ENCODE peak calls at places on chromosome 2, in six cellular contexts. D is cardiac muscle cell, W is neural progenitor cell, R is AG09309, B is endothelial cell, V is Calu3. O is an unnamed sample.

GRCh38 chr2:216643986-216644662 is 10.9 kb downstream of the IGFBP2 start:
- DNase-seq in V (peak; percentile 14), W (peak; percentile 39), R (no peak), D (no peak), B (no peak), O (no peak)

GRCh38 chr2:95050385-95051300 is 25.1 kb downstream of the MAL start:
- DNase-seq in B (no peak), R (no peak), W (no peak), V (no peak), D (no peak), O (no peak)

GRCh38 chr2:113342650-113343049 is 63.9 kb upstream of the PAX8 start:
- DNase-seq in B (no peak), D (no peak), R (no peak), V (no peak), W (no peak), O (no peak)

GRCh38 chr2:45093181-45093580 is 83.9 kb upstream of the SIX2 start:
- DNase-seq in B (no peak), D (no peak), R (no peak), V (no peak), W (no peak), O (no peak)

GRCh38 chr2:177171418-177171865 is 41.2 kb upstream of the HNRNPA3 start:
- DNase-seq in B (no peak), W (no peak), V (peak; percentile 48), D (no peak), R (no peak), O (no peak)

GRCh38 chr2:143428700-143429099 is 299.5 kb downstream of the ARHGAP15 start:
- DNase-seq in W (no peak), D (no peak), V (no peak), B (no peak), R (no peak), O (no peak)

GRCh38 chr2:179059026-179059680 is 9.2 kb upstream of the CCDC141 start:
- DNase-seq in V (no peak), B (no peak), D (no peak), W (peak; percentile 31), R (no peak), O (no peak)

GRCh38 chr2:171718720-171719119 is 31.5 kb downstream of the DYNC1I2 start:
- DNase-seq in B (no peak), R (no peak), V (no peak), W (no peak), D (no peak), O (no peak)

GRCh38 chr2:25215948-25216679 is 47.7 kb upstream of the POMC start:
- DNase-seq in W (peak; percentile 86), V (peak; percentile 70), R (no peak), B (peak; percentile 63), D (peak; percentile 53), O (no peak)

GRCh38 chr2:5921081-5921642 is 229.0 kb downstream of the SOX11 start:
- DNase-seq in D (peak; percentile 72), B (no peak), W (no peak), R (no peak), V (no peak), O (no peak)

GRCh38 chr2:25885933-25886332 is 7.6 kb upstream of the ASXL2 start:
- DNase-seq in B (no peak), W (no peak), V (peak; percentile 40), R (peak; percentile 27), D (no peak), O (no peak)

GRCh38 chr2:95345415-95346235 is 48.5 kb downstream of the KCNIP3 start:
- DNase-seq in R (peak; percentile 52), B (peak; percentile 92), V (peak; percentile 93), W (peak; percentile 89), D (peak; percentile 88), O (peak; percentile 96)

GRCh38 chr2:239463541-239464165 is 62.8 kb upstream of the HDAC4 start:
- DNase-seq in R (no peak), B (no peak), V (no peak), D (no peak), W (no peak), O (no peak)

GRCh38 chr2:84273406-84273805 is 185.7 kb downstream of the SUCLG1 start:
- DNase-seq in D (no peak), B (no peak), W (no peak), R (no peak), V (no peak), O (no peak)

GRCh38 chr2:234243871-234244565 is 193.5 kb downstream of the SPP2 start:
- DNase-seq in W (no peak), B (no peak), V (no peak), D (no peak), R (no peak), O (no peak)

GRCh38 chr2:167212054-167212648 is 323.9 kb downstream of the XIRP2 start:
- DNase-seq in D (peak; percentile 66), V (peak; percentile 71), W (peak; percentile 72), B (peak; percentile 56), R (no peak), O (no peak)

GRCh38 chr2:218856896-218857243 is 2.7 kb upstream of the WNT6 start:
- DNase-seq in D (no peak), V (no peak), W (no peak), R (no peak), B (no peak), O (no peak)

GRCh38 chr2:239912938-239913631 is 112.1 kb downstream of the NDUFA10 start:
- DNase-seq in B (no peak), W (no peak), D (no peak), R (no peak), V (no peak), O (no peak)

GRCh38 chr2:126657636-126658315 is 1.8 kb downstream of the GYPC start:
- DNase-seq in R (peak; percentile 99), W (peak; percentile 73), B (peak; percentile 51), D (peak; percentile 76), V (peak; percentile 45), O (no peak)

GRCh38 chr2:127157651-127158460 is 50.9 kb upstream of the BIN1 start:
- DNase-seq in V (no peak), R (no peak), D (peak; percentile 69), B (peak; percentile 67), W (peak; percentile 73), O (no peak)

GRCh38 chr2:162152147-162152546 is at the start of gene GCG:
- DNase-seq in B (no peak), D (no peak), R (no peak), W (no peak), V (no peak), O (no peak)

GRCh38 chr2:162149940-162150339 is 2.1 kb downstream of the GCG start:
- DNase-seq in R (no peak), D (no peak), V (no peak), W (no peak), B (no peak), O (no peak)

GRCh38 chr2:162153608-162154224 is 1.7 kb upstream of the GCG start:
- DNase-seq in B (peak; percentile 68), V (peak; percentile 77), W (peak; percentile 66), R (peak; percentile 4), D (peak; percentile 73), O (no peak)

GRCh38 chr2:162156149-162156548 is 4.1 kb upstream of the GCG start:
- DNase-seq in D (no peak), R (no peak), B (no peak), V (no peak), W (no peak), O (no peak)

DNA sequence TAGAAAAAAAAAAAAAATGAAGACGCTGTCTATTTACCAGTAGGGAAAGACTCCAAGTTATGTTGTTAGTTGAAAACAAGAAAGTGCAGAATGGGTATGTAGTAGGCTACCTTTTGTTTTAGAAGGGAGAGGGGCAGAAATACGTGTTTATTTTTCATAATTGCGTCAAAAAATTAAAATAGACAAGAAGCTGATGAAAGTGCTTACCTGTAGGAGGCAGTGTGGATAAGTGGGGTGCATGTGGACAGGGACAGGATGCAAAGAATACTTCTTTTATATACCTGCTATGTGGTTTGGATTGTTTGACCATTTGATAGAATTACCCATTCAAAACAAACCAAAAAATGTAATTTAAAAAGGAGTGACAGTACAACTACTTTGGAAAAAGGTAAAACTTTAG is 3.0 kb upstream of the GCG start:
- DNase-seq in B (no peak), R (no peak), V (no peak), W (no peak), D (no peak), O (no peak)
- TF ChIP-seq CTCF in B (no peak), R (peak; percentile 12), V (no peak), W (peak; percentile 26), D (no peak), O (peak; percentile 4)

GRCh38 chr2:70087703-70088507 is 628 bp downstream of the PCBP1 start:
- DNase-seq in B (peak; percentile 41), V (peak; percentile 60), R (no peak), D (peak; percentile 69), W (peak; percentile 67), O (no peak)
- TF ChIP-seq CTCF in B (no peak), V (no peak), R (peak; percentile 26), D (no peak), W (no peak), O (no peak)

DNA sequence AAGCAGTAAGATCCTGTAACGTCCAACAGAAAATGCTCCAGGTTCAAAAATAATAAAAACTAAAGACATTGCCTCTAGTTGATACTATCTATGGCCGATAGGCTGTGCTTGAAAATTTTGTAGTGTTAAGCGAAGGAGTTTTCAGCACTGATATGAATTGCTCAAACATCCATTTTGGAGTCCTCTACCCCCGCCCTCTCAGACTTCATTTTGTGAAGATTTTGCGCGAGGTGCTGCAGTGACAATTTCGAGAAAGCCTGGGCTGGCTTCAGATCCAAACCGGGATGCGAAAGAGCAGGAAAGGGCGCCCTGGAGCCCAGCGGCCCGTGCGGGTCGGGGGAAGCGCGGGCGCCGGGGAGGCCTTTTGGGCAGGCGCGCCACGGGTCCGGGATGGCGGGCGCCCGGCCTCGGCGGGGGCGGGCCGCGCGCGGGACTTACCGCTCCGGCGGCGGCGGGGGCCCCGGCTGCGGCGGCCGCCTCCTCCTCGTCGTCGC is 1.8 kb downstream of the SP3 start:
- DNase-seq in D (peak; percentile 69), R (no peak), B (peak; percentile 60), V (no peak), W (no peak), O (no peak)
- TF ChIP-seq CTCF in D (peak; percentile 45), R (peak; percentile 36), B (peak; percentile 44), V (no peak), W (peak; percentile 38), O (no peak)

DNA sequence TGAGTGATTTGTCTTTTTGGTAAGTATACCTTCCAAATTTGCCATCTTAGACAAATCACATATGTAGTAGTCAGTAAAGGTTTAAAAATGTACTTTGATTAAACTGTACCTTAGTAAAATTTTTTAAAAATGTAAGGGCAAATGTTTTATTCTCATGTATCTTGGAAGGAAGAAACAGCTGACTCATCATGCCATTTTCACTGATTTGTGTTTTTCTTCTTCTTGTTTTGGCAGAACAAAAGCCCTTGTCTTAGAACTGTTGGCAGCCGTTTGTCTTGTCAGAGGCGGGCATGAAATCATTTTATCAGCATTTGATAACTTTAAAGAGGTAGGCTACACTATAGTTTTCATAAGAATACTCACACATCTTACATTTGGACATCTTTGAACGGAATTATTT is 136.5 kb downstream of the PRPF40A start:
- DNase-seq in D (no peak), W (no peak), R (no peak), V (no peak), B (no peak), O (no peak)
- TF ChIP-seq CTCF in D (no peak), W (no peak), R (no peak), V (no peak), B (no peak), O (no peak)

DNA sequence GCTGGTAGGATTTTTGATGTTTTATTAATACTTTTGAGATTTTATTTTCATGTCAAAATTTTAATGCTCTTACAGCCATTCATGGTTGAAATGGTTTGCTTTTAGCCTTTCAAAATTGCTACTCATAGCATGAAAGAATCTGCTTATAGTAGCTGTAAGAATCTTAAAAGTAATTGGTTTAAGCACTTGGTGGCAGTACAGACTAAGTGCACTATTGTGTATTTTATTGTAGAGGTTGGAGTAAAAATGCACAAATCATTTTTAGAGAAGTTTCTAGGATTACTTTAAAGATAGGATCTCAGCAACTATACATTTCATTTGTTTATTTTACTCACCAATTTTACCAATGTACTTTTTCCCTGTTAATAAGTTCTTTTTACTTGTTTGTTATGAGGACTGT is 205.8 kb downstream of the SPAG16 start:
- DNase-seq in D (peak; percentile 3), V (no peak), W (no peak), B (no peak), R (no peak), O (no peak)
- TF ChIP-seq CTCF in D (no peak), V (no peak), W (peak; percentile 31), B (no peak), R (no peak), O (peak; percentile 32)